ENCODE peak calls at places on chromosomes 3 and 15, in eight cellular contexts. One of them, this sample, is unnamed. For H3K36me3, the result is how much of the 10 kb centered on the place peaks cover.

GRCh38 chr3:39154323-39155021 is 1.1 kb upstream of the CSRNP1 start:
- DNase-seq in HCT116: peak
- DNase-seq in prostate gland: no peak
- DNase-seq in HepG2: peak
- DNase-seq in endothelial cell of umbilical vein: no peak
- DNase-seq in stomach: no peak
- DNase-seq in sigmoid colon: peak
- DNase-seq in upper lobe of left lung: no peak
- DNase-seq in this sample: no peak

GRCh38 chr3:188396900-188397299 is 242.9 kb downstream of the LPP start:
- DNase-seq in HCT116: no peak
- DNase-seq in prostate gland: no peak
- DNase-seq in HepG2: no peak
- DNase-seq in endothelial cell of umbilical vein: peak
- DNase-seq in stomach: no peak
- DNase-seq in sigmoid colon: no peak
- DNase-seq in upper lobe of left lung: no peak
- DNase-seq in this sample: no peak

GRCh38 chr3:142947799-142948575 is 15.5 kb downstream of the PAQR9 start:
- DNase-seq in HCT116: no peak
- DNase-seq in prostate gland: no peak
- DNase-seq in HepG2: no peak
- DNase-seq in endothelial cell of umbilical vein: no peak
- DNase-seq in stomach: no peak
- DNase-seq in sigmoid colon: no peak
- DNase-seq in upper lobe of left lung: no peak
- DNase-seq in this sample: peak

GRCh38 chr15:69080203-69080957 is 65.9 kb downstream of the NOX5 start:
- DNase-seq in HCT116: no peak
- DNase-seq in prostate gland: no peak
- DNase-seq in HepG2: no peak
- DNase-seq in endothelial cell of umbilical vein: peak
- DNase-seq in stomach: no peak
- DNase-seq in sigmoid colon: no peak
- DNase-seq in upper lobe of left lung: no peak
- DNase-seq in this sample: no peak

GRCh38 chr3:194840661-194841514 is 155.2 kb downstream of the FAM43A start:
- DNase-seq in HCT116: peak
- DNase-seq in prostate gland: no peak
- DNase-seq in HepG2: peak
- DNase-seq in endothelial cell of umbilical vein: peak
- DNase-seq in stomach: no peak
- DNase-seq in sigmoid colon: no peak
- DNase-seq in upper lobe of left lung: no peak
- DNase-seq in this sample: no peak

GRCh38 chr15:33211409-33211808 is 16.9 kb upstream of the FMN1 start:
- DNase-seq in HCT116: no peak
- DNase-seq in prostate gland: no peak
- DNase-seq in HepG2: no peak
- DNase-seq in endothelial cell of umbilical vein: no peak
- DNase-seq in stomach: peak
- DNase-seq in sigmoid colon: peak
- DNase-seq in upper lobe of left lung: no peak
- DNase-seq in this sample: no peak

GRCh38 chr15:52730163-52730562 is 51.0 kb upstream of the ATOSA start:
- DNase-seq in HCT116: no peak
- DNase-seq in prostate gland: no peak
- DNase-seq in HepG2: no peak
- DNase-seq in endothelial cell of umbilical vein: peak
- DNase-seq in stomach: no peak
- DNase-seq in sigmoid colon: no peak
- DNase-seq in upper lobe of left lung: no peak
- DNase-seq in this sample: no peak

GRCh38 chr3:71752911-71753715 is 542 bp upstream of the GPR27 start:
- DNase-seq in HCT116: no peak
- DNase-seq in prostate gland: no peak
- DNase-seq in HepG2: no peak
- DNase-seq in endothelial cell of umbilical vein: no peak
- DNase-seq in stomach: no peak
- DNase-seq in sigmoid colon: no peak
- DNase-seq in upper lobe of left lung: no peak
- DNase-seq in this sample: no peak

GRCh38 chr3:123328851-123329635 is 119.8 kb downstream of the ADCY5 start:
- DNase-seq in HCT116: peak
- DNase-seq in prostate gland: peak
- DNase-seq in HepG2: peak
- DNase-seq in endothelial cell of umbilical vein: peak
- DNase-seq in stomach: peak
- DNase-seq in sigmoid colon: peak
- DNase-seq in upper lobe of left lung: peak
- DNase-seq in this sample: peak

GRCh38 chr3:131217296-131217741 is 164.3 kb upstream of the NUDT16 start:
- DNase-seq in HCT116: no peak
- DNase-seq in prostate gland: no peak
- DNase-seq in HepG2: no peak
- DNase-seq in endothelial cell of umbilical vein: no peak
- DNase-seq in stomach: no peak
- DNase-seq in sigmoid colon: no peak
- DNase-seq in upper lobe of left lung: no peak
- DNase-seq in this sample: no peak

GRCh38 chr3:47634996-47635395 is 56.3 kb upstream of the CSPG5 start:
- DNase-seq in HCT116: no peak
- DNase-seq in prostate gland: no peak
- DNase-seq in HepG2: no peak
- DNase-seq in endothelial cell of umbilical vein: no peak
- DNase-seq in stomach: no peak
- DNase-seq in sigmoid colon: no peak
- DNase-seq in upper lobe of left lung: no peak
- DNase-seq in this sample: no peak

GRCh38 chr15:100716456-100717085 is 114.2 kb downstream of the ASB7 start:
- DNase-seq in HCT116: no peak
- DNase-seq in prostate gland: no peak
- DNase-seq in HepG2: no peak
- DNase-seq in endothelial cell of umbilical vein: no peak
- DNase-seq in stomach: no peak
- DNase-seq in sigmoid colon: no peak
- DNase-seq in upper lobe of left lung: peak
- DNase-seq in this sample: no peak

GRCh38 chr3:119562307-119562961 is 3.0 kb upstream of the CD80 start:
- DNase-seq in HCT116: no peak
- DNase-seq in prostate gland: no peak
- DNase-seq in HepG2: no peak
- DNase-seq in endothelial cell of umbilical vein: no peak
- DNase-seq in stomach: no peak
- DNase-seq in sigmoid colon: no peak
- DNase-seq in upper lobe of left lung: peak
- DNase-seq in this sample: no peak

GRCh38 chr3:135864060-135864459 is 101.5 kb upstream of the PPP2R3A start:
- DNase-seq in HCT116: no peak
- DNase-seq in prostate gland: no peak
- DNase-seq in HepG2: no peak
- DNase-seq in endothelial cell of umbilical vein: no peak
- DNase-seq in stomach: no peak
- DNase-seq in sigmoid colon: no peak
- DNase-seq in upper lobe of left lung: no peak
- DNase-seq in this sample: no peak

GRCh38 chr3:192901435-192901834 is 16.2 kb downstream of the MB21D2 start:
- DNase-seq in HCT116: no peak
- DNase-seq in prostate gland: no peak
- DNase-seq in HepG2: no peak
- DNase-seq in endothelial cell of umbilical vein: peak
- DNase-seq in stomach: no peak
- DNase-seq in sigmoid colon: no peak
- DNase-seq in upper lobe of left lung: no peak
- DNase-seq in this sample: no peak

GRCh38 chr15:39706252-39706651 is 76.4 kb downstream of the FSIP1 start:
- DNase-seq in HCT116: no peak
- DNase-seq in prostate gland: no peak
- DNase-seq in HepG2: no peak
- DNase-seq in endothelial cell of umbilical vein: no peak
- DNase-seq in stomach: no peak
- DNase-seq in sigmoid colon: no peak
- DNase-seq in upper lobe of left lung: no peak
- DNase-seq in this sample: no peak

GRCh38 chr15:81357178-81357686 is 16.8 kb downstream of the TMC3 start:
- DNase-seq in HCT116: peak
- DNase-seq in prostate gland: no peak
- DNase-seq in HepG2: peak
- DNase-seq in endothelial cell of umbilical vein: no peak
- DNase-seq in stomach: no peak
- DNase-seq in sigmoid colon: no peak
- DNase-seq in upper lobe of left lung: no peak
- DNase-seq in this sample: no peak

GRCh38 chr3:9808345-9809037 is 1.6 kb upstream of the TTLL3 start:
- DNase-seq in HCT116: peak
- DNase-seq in prostate gland: no peak
- DNase-seq in HepG2: peak
- DNase-seq in endothelial cell of umbilical vein: peak
- DNase-seq in stomach: no peak
- DNase-seq in sigmoid colon: no peak
- DNase-seq in upper lobe of left lung: no peak
- DNase-seq in this sample: no peak

GRCh38 chr3:79286882-79287281 is 480.9 kb downstream of the ROBO1 start:
- DNase-seq in HCT116: no peak
- DNase-seq in prostate gland: no peak
- DNase-seq in HepG2: no peak
- DNase-seq in endothelial cell of umbilical vein: no peak
- DNase-seq in stomach: no peak
- DNase-seq in sigmoid colon: no peak
- DNase-seq in upper lobe of left lung: no peak
- DNase-seq in this sample: no peak

GRCh38 chr15:82530606-82531379 is 9.5 kb downstream of the RPS17 start:
- DNase-seq in HCT116: peak
- DNase-seq in prostate gland: peak
- DNase-seq in HepG2: peak
- DNase-seq in endothelial cell of umbilical vein: peak
- DNase-seq in stomach: peak
- DNase-seq in sigmoid colon: peak
- DNase-seq in upper lobe of left lung: peak
- DNase-seq in this sample: no peak

GRCh38 chr3:9278085-9278484 is 28.6 kb upstream of the SRGAP3 start:
- DNase-seq in HCT116: no peak
- DNase-seq in prostate gland: no peak
- DNase-seq in HepG2: no peak
- DNase-seq in endothelial cell of umbilical vein: no peak
- DNase-seq in stomach: no peak
- DNase-seq in sigmoid colon: no peak
- DNase-seq in upper lobe of left lung: no peak
- DNase-seq in this sample: no peak

DNA sequence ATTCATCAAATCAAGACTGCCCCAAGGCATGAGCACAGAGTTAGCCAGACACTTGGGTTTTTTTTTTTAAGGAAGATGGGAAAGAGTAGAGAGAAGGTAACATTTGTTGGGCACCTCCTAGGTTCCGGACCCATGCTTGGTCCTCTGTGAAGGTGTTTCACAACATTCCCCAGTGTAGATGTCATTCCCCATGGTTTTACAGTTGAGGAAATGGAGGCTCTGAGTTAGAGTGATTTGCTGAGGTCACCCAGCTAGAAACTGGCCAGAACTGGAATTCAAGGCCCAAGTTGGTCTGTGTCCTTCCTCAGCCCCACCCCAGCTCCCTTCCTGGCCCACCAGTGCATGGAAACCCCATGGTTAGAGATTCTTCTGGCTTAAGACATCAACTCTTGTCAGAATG is 19.9 kb downstream of the WNT7A start:
- DNase-seq in HCT116: no peak
- DNase-seq in prostate gland: no peak
- DNase-seq in HepG2: no peak
- DNase-seq in endothelial cell of umbilical vein: no peak
- DNase-seq in stomach: no peak
- DNase-seq in sigmoid colon: no peak
- DNase-seq in upper lobe of left lung: no peak
- DNase-seq in this sample: no peak
- TF ChIP-seq POLR2AphosphoS5 in HCT116: no peak
- TF ChIP-seq POLR2AphosphoS5 in prostate gland: no peak
- TF ChIP-seq POLR2AphosphoS5 in HepG2: no peak
- TF ChIP-seq POLR2AphosphoS5 in endothelial cell of umbilical vein: no peak
- TF ChIP-seq POLR2AphosphoS5 in stomach: no peak
- TF ChIP-seq POLR2AphosphoS5 in sigmoid colon: no peak
- TF ChIP-seq POLR2AphosphoS5 in upper lobe of left lung: no peak
- TF ChIP-seq POLR2AphosphoS5 in this sample: no peak

GRCh38 chr15:72202302-72202701 is 4.7 kb upstream of the GRAMD2A start:
- DNase-seq in HCT116: no peak
- DNase-seq in prostate gland: no peak
- DNase-seq in HepG2: no peak
- DNase-seq in endothelial cell of umbilical vein: no peak
- DNase-seq in stomach: no peak
- DNase-seq in sigmoid colon: no peak
- DNase-seq in upper lobe of left lung: no peak
- DNase-seq in this sample: no peak

GRCh38 chr15:72203507-72203837 is 5.9 kb upstream of the GRAMD2A start:
- DNase-seq in HCT116: no peak
- DNase-seq in prostate gland: peak
- DNase-seq in HepG2: no peak
- DNase-seq in endothelial cell of umbilical vein: peak
- DNase-seq in stomach: peak
- DNase-seq in sigmoid colon: peak
- DNase-seq in upper lobe of left lung: no peak
- DNase-seq in this sample: no peak

GRCh38 chr15:72205273-72205672 is 7.7 kb upstream of the GRAMD2A start:
- DNase-seq in HCT116: no peak
- DNase-seq in prostate gland: no peak
- DNase-seq in HepG2: no peak
- DNase-seq in endothelial cell of umbilical vein: no peak
- DNase-seq in stomach: no peak
- DNase-seq in sigmoid colon: no peak
- DNase-seq in upper lobe of left lung: no peak
- DNase-seq in this sample: no peak

GRCh38 chr15:72201346-72202029 is 3.9 kb upstream of the GRAMD2A start:
- DNase-seq in HCT116: no peak
- DNase-seq in prostate gland: no peak
- DNase-seq in HepG2: no peak
- DNase-seq in endothelial cell of umbilical vein: no peak
- DNase-seq in stomach: no peak
- DNase-seq in sigmoid colon: no peak
- DNase-seq in upper lobe of left lung: no peak
- DNase-seq in this sample: no peak

GRCh38 chr15:72202801-72203506 is 5.4 kb upstream of the GRAMD2A start:
- DNase-seq in HCT116: no peak
- DNase-seq in prostate gland: no peak
- DNase-seq in HepG2: no peak
- DNase-seq in endothelial cell of umbilical vein: no peak
- DNase-seq in stomach: no peak
- DNase-seq in sigmoid colon: no peak
- DNase-seq in upper lobe of left lung: no peak
- DNase-seq in this sample: no peak
- H3K36me3 ChIP-seq in HCT116: half or more
- H3K36me3 ChIP-seq in prostate gland: under half
- H3K36me3 ChIP-seq in HepG2: half or more
- H3K36me3 ChIP-seq in endothelial cell of umbilical vein: half or more
- H3K36me3 ChIP-seq in stomach: half or more
- H3K36me3 ChIP-seq in sigmoid colon: half or more
- H3K36me3 ChIP-seq in upper lobe of left lung: half or more
- H3K36me3 ChIP-seq in this sample: half or more

GRCh38 chr3:19446687-19447086 is 298.4 kb downstream of the KCNH8 start:
- DNase-seq in HCT116: no peak
- DNase-seq in prostate gland: no peak
- DNase-seq in HepG2: no peak
- DNase-seq in endothelial cell of umbilical vein: no peak
- DNase-seq in stomach: no peak
- DNase-seq in sigmoid colon: no peak
- DNase-seq in upper lobe of left lung: no peak
- DNase-seq in this sample: no peak
- TF ChIP-seq POLR2A in HCT116: no peak
- TF ChIP-seq POLR2A in prostate gland: no peak
- TF ChIP-seq POLR2A in HepG2: no peak
- TF ChIP-seq POLR2A in endothelial cell of umbilical vein: no peak
- TF ChIP-seq POLR2A in stomach: no peak
- TF ChIP-seq POLR2A in sigmoid colon: no peak
- TF ChIP-seq POLR2A in upper lobe of left lung: no peak
- TF ChIP-seq POLR2A in this sample: no peak

GRCh38 chr15:31870336-31871158 is 159.8 kb upstream of the CHRNA7 start:
- DNase-seq in HCT116: peak
- DNase-seq in prostate gland: peak
- DNase-seq in HepG2: peak
- DNase-seq in endothelial cell of umbilical vein: peak
- DNase-seq in stomach: peak
- DNase-seq in sigmoid colon: peak
- DNase-seq in upper lobe of left lung: peak
- DNase-seq in this sample: peak
- TF ChIP-seq POLR2AphosphoS5 in HCT116: no peak
- TF ChIP-seq POLR2AphosphoS5 in prostate gland: no peak
- TF ChIP-seq POLR2AphosphoS5 in HepG2: no peak
- TF ChIP-seq POLR2AphosphoS5 in endothelial cell of umbilical vein: no peak
- TF ChIP-seq POLR2AphosphoS5 in stomach: no peak
- TF ChIP-seq POLR2AphosphoS5 in sigmoid colon: no peak
- TF ChIP-seq POLR2AphosphoS5 in upper lobe of left lung: no peak
- TF ChIP-seq POLR2AphosphoS5 in this sample: peak

This sample was measured in esophagus muscularis mucosa.